ENCODE peak calls at places on chromosome 15, in five cellular contexts. E is EL; A is amniotic stem cell; P is activated naive CD8-positive, alpha-beta T cell treated with anti-CD3 and anti-CD28 coated beads, Interleukin-2, amount 50 U/mL, for 24 hours; Y is fibroblast of the aortic adventitia. Z is an unnamed sample.
A peak's percentile ranks its signal among the peaks of the same experiment; 100 is the strongest.

GRCh38 chr15:80199366-80199765 is 46.6 kb downstream of the FAH start:
- DNase-seq in P (no peak), Y (no peak), E (no peak), A (no peak), Z (no peak)

GRCh38 chr15:63978511-63979226 is 67.6 kb downstream of the DAPK2 start:
- DNase-seq in E (no peak), Y (no peak), A (no peak), P (no peak), Z (no peak)

GRCh38 chr15:66595937-66596545 is 30.2 kb upstream of the LCTL start:
- DNase-seq in E (peak; percentile 34), A (no peak), P (no peak), Y (no peak), Z (no peak)

GRCh38 chr15:73273181-73274002 is 95.4 kb downstream of the HCN4 start:
- DNase-seq in E (peak; percentile 47), P (peak; percentile 35), Y (peak; percentile 76), A (peak; percentile 37), Z (peak; percentile 64)

GRCh38 chr15:92809880-92810361 is 90.2 kb upstream of the CHD2 start:
- DNase-seq in Y (no peak), P (peak; percentile 41), E (peak; percentile 56), A (peak; percentile 11), Z (peak; percentile 60)

GRCh38 chr15:70259640-70260066 is 161.9 kb upstream of the TLE3 start:
- DNase-seq in Y (no peak), P (no peak), E (no peak), A (no peak), Z (no peak)

GRCh38 chr15:86915811-86916331 is 836.2 kb downstream of the AGBL1 start:
- DNase-seq in E (peak; percentile 52), Y (peak; percentile 85), P (no peak), A (no peak), Z (peak; percentile 4)

GRCh38 chr15:63329567-63330350 is 51.9 kb downstream of the CA12 start:
- DNase-seq in E (no peak), Y (no peak), P (no peak), A (no peak), Z (no peak)

GRCh38 chr15:29143909-29144308 is 125.7 kb downstream of the NSMCE3 start:
- DNase-seq in A (peak; percentile 29), P (no peak), E (peak; percentile 80), Y (peak; percentile 53), Z (no peak)

GRCh38 chr15:50055333-50056278 is 63.4 kb downstream of the ATP8B4 start:
- DNase-seq in A (no peak), Y (peak; percentile 97), E (peak; percentile 43), P (no peak), Z (no peak)

Z was measured in activated CD4-positive, alpha-beta T cell treated with anti-CD3 and anti-CD28 coated beads for 36 hours.